ENCODE peak calls at places on chromosomes 11 and 22, in seven cellular contexts. J, Q, L, K, A, O and I are unnamed samples.

GRCh38 chr22:42299586-42300285 is 29.3 kb upstream of the TCF20 start:
- DNase-seq in Q (no peak), O (no peak), J (no peak), K (no peak), L (peak), A (no peak), I (no peak)

GRCh38 chr11:115334932-115335788 is 169.1 kb downstream of the CADM1 start:
- DNase-seq in A (peak), K (no peak), L (peak), Q (no peak), J (no peak), O (no peak), I (no peak)

GRCh38 chr22:50674606-50675552 is 2.3 kb downstream of the SHANK3 start:
- DNase-seq in K (no peak), A (peak), Q (no peak), L (peak), J (no peak), O (peak), I (no peak)

GRCh38 chr22:30185129-30185528 is 61.4 kb downstream of the LIF start:
- DNase-seq in L (no peak), J (no peak), O (no peak), A (no peak), K (no peak), Q (peak), I (no peak)

GRCh38 chr11:77039491-77040400 is 5.5 kb downstream of the B3GNT6 start:
- DNase-seq in L (peak), J (no peak), O (no peak), K (no peak), Q (no peak), A (peak), I (no peak)

GRCh38 chr11:68663482-68664010 is 20.8 kb upstream of the GAL start:
- DNase-seq in L (no peak), K (no peak), O (no peak), Q (no peak), A (no peak), J (no peak), I (no peak)

GRCh38 chr11:36487619-36488018 is 22.5 kb downstream of the TRAF6 start:
- DNase-seq in O (no peak), K (no peak), Q (no peak), L (no peak), J (no peak), A (no peak), I (no peak)

GRCh38 chr22:33576205-33576604 is 344.1 kb downstream of the LARGE1 start:
- DNase-seq in A (no peak), L (no peak), Q (no peak), O (no peak), K (no peak), J (no peak), I (no peak)

GRCh38 chr11:3163241-3163981 is 1.7 kb downstream of the OSBPL5 start:
- DNase-seq in Q (no peak), L (no peak), K (no peak), J (no peak), O (peak), A (no peak), I (no peak)

GRCh38 chr11:10778217-10778970 is 27.3 kb downstream of the CTR9 start:
- DNase-seq in O (no peak), J (peak), L (peak), Q (no peak), K (no peak), A (no peak), I (no peak)

GRCh38 chr11:131234146-131234680 is 136.2 kb upstream of the NTM start:
- DNase-seq in Q (no peak), K (no peak), J (no peak), O (no peak), A (no peak), L (no peak), I (no peak)

GRCh38 chr11:16986434-16987204 is 27.6 kb downstream of the PLEKHA7 start:
- DNase-seq in Q (no peak), L (peak), A (no peak), K (no peak), J (no peak), O (peak), I (no peak)

GRCh38 chr22:29307658-29308147 is 1.3 kb downstream of the GAS2L1 start:
- DNase-seq in J (no peak), Q (no peak), K (no peak), A (no peak), L (no peak), O (no peak), I (no peak)

GRCh38 chr11:108221401-108221800 is 1.0 kb downstream of the NPAT start:
- DNase-seq in K (no peak), Q (no peak), A (no peak), J (no peak), L (no peak), O (no peak), I (no peak)

GRCh38 chr22:20438066-20438677 is 547 bp upstream of the SCARF2 start:
- DNase-seq in K (no peak), O (peak), L (peak), J (no peak), A (no peak), Q (no peak), I (no peak)

GRCh38 chr11:95764267-95764898 is 25.2 kb downstream of the FAM76B start:
- DNase-seq in J (peak), O (no peak), K (no peak), A (peak), Q (no peak), L (peak), I (no peak)

GRCh38 chr11:105236631-105237030 is 97.1 kb upstream of the CARD18 start:
- DNase-seq in Q (no peak), K (no peak), O (no peak), A (no peak), L (no peak), J (peak), I (no peak)

GRCh38 chr22:40363059-40363458 is 7.3 kb upstream of the SGSM3 start:
- DNase-seq in O (no peak), L (no peak), J (peak), Q (no peak), K (no peak), A (no peak), I (no peak)

GRCh38 chr22:22061085-22062077 is 78.8 kb upstream of the TOP3B start:
- DNase-seq in Q (peak), O (no peak), A (peak), L (peak), K (no peak), J (no peak), I (no peak)

DNA sequence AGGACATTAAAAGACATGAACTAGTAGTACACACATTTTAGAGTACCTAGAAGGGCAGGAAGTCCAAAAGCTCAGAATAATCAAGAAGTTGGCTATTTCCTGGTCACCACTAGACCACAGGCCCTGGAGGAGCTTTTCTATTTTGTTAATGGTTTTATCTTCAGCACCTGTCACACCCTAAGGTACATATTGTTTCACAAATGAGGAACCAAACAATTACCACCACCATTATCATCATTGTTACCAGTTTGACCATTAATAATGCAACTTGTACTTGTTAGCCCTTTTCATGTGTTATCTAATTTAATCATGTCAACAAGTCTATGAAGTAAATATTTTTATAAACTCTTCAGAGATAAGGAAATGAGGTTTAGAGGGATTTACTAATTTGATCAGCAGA is 4.9 kb downstream of the MRPL48 start:
- DNase-seq in O (no peak), A (no peak), Q (no peak), K (no peak), J (no peak), L (no peak), I (no peak)
- H3K27ac ChIP-seq in O (no peak), A (no peak), Q (no peak), K (no peak), J (no peak), L (no peak), I (no peak)

GRCh38 chr11:9203715-9204311 is 61.3 kb downstream of the DENND5A start:
- DNase-seq in J (no peak), K (no peak), O (no peak), A (no peak), L (no peak), Q (no peak), I (no peak)
- TF ChIP-seq CTCF in J (peak), K (no peak), O (no peak), A (no peak), L (no peak), Q (no peak), I (no peak)

GRCh38 chr11:65662247-65662801 is 392 bp downstream of the RELA start:
- DNase-seq in A (no peak), K (no peak), J (no peak), O (no peak), L (no peak), Q (no peak), I (peak)
- H3K27ac ChIP-seq in A (peak), K (peak), J (no peak), O (peak), L (peak), Q (peak), I (peak)

GRCh38 chr11:32555885-32556284 is 27.7 kb upstream of the EIF3M start:
- DNase-seq in A (no peak), O (no peak), Q (no peak), K (no peak), L (no peak), J (no peak), I (no peak)

GRCh38 chr11:32563600-32563959 is 20.1 kb upstream of the EIF3M start:
- DNase-seq in O (no peak), L (no peak), Q (no peak), J (no peak), A (no peak), K (no peak), I (no peak)

GRCh38 chr11:32562839-32563599 is 20.6 kb upstream of the EIF3M start:
- DNase-seq in A (no peak), O (no peak), K (no peak), Q (no peak), J (no peak), L (no peak), I (no peak)

GRCh38 chr11:32566527-32566926 is 17.1 kb upstream of the EIF3M start:
- DNase-seq in Q (no peak), J (no peak), L (no peak), O (no peak), K (no peak), A (no peak), I (no peak)

DNA sequence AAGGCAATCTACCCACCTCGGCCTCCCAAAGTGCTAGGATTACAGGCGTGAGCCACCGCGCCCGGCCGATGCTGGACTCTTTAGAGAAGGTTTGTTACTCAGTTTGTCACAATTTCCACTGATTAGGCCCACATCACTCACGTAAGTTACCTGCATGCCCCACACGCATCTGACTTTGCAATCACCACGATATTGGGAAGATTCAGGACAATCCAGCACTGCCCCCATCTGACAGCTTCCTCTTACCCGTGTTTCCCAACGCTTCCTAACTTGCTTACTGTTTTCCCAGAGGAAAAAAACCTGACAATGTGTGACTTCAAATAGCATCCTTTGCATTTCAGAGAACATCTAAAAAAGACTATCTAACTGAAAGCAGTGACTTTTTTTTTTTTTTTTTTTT is 21.8 kb upstream of the EIF3M start:
- DNase-seq in O (no peak), K (no peak), L (no peak), J (no peak), A (no peak), Q (no peak), I (no peak)
- TF ChIP-seq CTCF in O (no peak), K (peak), L (no peak), J (no peak), A (no peak), Q (no peak), I (no peak)

GRCh38 chr11:62694455-62695167 is 5.3 kb upstream of the LRRN4CL start:
- DNase-seq in O (peak), J (peak), K (peak), Q (peak), A (no peak), L (peak), I (peak)
- H3K27ac ChIP-seq in O (no peak), J (no peak), K (no peak), Q (no peak), A (peak), L (no peak), I (no peak)